ENCODE peak calls at places on chromosomes 12 and 14, in four cellular contexts. One of them, this sample, is unnamed.

GRCh38 chr12:89995870-89996269 is 287.2 kb upstream of the ATP2B1 start:
- DNase-seq in Calu3: no peak
- DNase-seq in fibroblast of lung: no peak
- DNase-seq in WTC11: no peak
- DNase-seq in this sample: no peak

GRCh38 chr12:46963977-46964376 is 115.4 kb upstream of the PCED1B start:
- DNase-seq in Calu3: no peak
- DNase-seq in fibroblast of lung: peak
- DNase-seq in WTC11: no peak
- DNase-seq in this sample: no peak

GRCh38 chr12:74541074-74541473 is 3.4 kb downstream of the ATXN7L3B start:
- DNase-seq in Calu3: no peak
- DNase-seq in fibroblast of lung: no peak
- DNase-seq in WTC11: peak
- DNase-seq in this sample: no peak

GRCh38 chr12:6038160-6038559 is 86.3 kb downstream of the VWF start:
- DNase-seq in Calu3: peak
- DNase-seq in fibroblast of lung: peak
- DNase-seq in WTC11: peak
- DNase-seq in this sample: no peak

GRCh38 chr12:27982951-27983350 is 10.4 kb upstream of the PTHLH start:
- DNase-seq in Calu3: no peak
- DNase-seq in fibroblast of lung: peak
- DNase-seq in WTC11: no peak
- DNase-seq in this sample: no peak

GRCh38 chr14:56995010-56995409 is 184.7 kb upstream of the OTX2 start:
- DNase-seq in Calu3: no peak
- DNase-seq in fibroblast of lung: no peak
- DNase-seq in WTC11: no peak
- DNase-seq in this sample: no peak

GRCh38 chr12:89370850-89371249 is 18.5 kb upstream of the DUSP6 start:
- DNase-seq in Calu3: no peak
- DNase-seq in fibroblast of lung: peak
- DNase-seq in WTC11: no peak
- DNase-seq in this sample: no peak

GRCh38 chr12:29519585-29520182 is 22.2 kb upstream of the OVCH1 start:
- DNase-seq in Calu3: peak
- DNase-seq in fibroblast of lung: peak
- DNase-seq in WTC11: no peak
- DNase-seq in this sample: no peak

GRCh38 chr12:123771261-123771660 is 9.2 kb downstream of the DNAH10 start:
- DNase-seq in Calu3: no peak
- DNase-seq in fibroblast of lung: no peak
- DNase-seq in WTC11: no peak
- DNase-seq in this sample: no peak

GRCh38 chr14:22657861-22658260 is 13.7 kb upstream of the OR6J1 start:
- DNase-seq in Calu3: no peak
- DNase-seq in fibroblast of lung: peak
- DNase-seq in WTC11: no peak
- DNase-seq in this sample: no peak

GRCh38 chr14:57390806-57391562 is 598 bp downstream of the NAA30 start:
- DNase-seq in Calu3: peak
- DNase-seq in fibroblast of lung: peak
- DNase-seq in WTC11: peak
- DNase-seq in this sample: peak

GRCh38 chr14:33617154-33617553 is 333.7 kb downstream of the EGLN3 start:
- DNase-seq in Calu3: no peak
- DNase-seq in fibroblast of lung: peak
- DNase-seq in WTC11: no peak
- DNase-seq in this sample: no peak

GRCh38 chr12:112018571-112019237 is 5.5 kb downstream of the ERP29 start:
- DNase-seq in Calu3: no peak
- DNase-seq in fibroblast of lung: peak
- DNase-seq in WTC11: no peak
- DNase-seq in this sample: no peak

DNA sequence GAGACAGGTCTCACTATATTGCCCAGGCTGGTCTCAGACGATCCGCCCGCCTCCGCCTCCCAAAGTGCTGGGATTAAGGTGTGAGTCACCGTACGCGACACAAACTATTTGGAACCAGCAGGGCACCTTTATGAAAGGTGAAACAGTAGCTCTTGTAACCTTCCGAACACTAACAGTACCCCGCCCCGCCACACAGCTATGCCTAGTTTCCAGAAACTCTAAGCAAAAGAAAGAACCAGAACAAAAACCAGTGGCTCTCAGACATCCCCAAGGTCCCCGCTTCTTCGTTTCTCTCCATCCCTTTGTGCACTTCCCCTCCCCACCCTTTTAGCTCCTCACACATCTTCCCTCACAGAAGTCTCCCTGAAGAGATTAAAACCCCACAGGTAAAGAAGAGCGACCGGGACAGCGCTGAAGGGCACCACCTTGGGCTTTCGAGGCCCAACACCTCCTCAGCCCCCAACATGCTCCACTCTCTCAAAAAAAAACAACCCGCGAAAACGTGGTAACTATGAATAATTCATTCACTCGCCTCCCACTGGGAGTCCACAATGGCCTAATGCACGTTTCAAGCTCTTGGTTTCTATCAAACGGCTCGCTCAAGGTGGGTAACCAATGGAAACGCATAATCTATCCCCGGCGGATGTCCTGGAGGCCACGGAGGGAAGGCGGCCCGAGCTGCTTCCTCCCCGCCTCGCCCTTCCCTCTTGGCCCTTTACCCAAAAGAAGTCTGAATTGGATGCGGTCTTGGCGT is 899 bp downstream of the BAG5 start:
- DNase-seq in Calu3: peak
- DNase-seq in fibroblast of lung: peak
- DNase-seq in WTC11: no peak
- DNase-seq in this sample: no peak
- TF ChIP-seq CTCF in Calu3: no peak
- TF ChIP-seq CTCF in fibroblast of lung: no peak
- TF ChIP-seq CTCF in WTC11: no peak
- TF ChIP-seq CTCF in this sample: no peak

GRCh38 chr12:64323476-64324225 is 66.9 kb downstream of the C12orf56 start:
- DNase-seq in Calu3: no peak
- DNase-seq in fibroblast of lung: no peak
- DNase-seq in WTC11: no peak
- DNase-seq in this sample: no peak

GRCh38 chr12:64320611-64321010 is 69.9 kb downstream of the C12orf56 start:
- DNase-seq in Calu3: no peak
- DNase-seq in fibroblast of lung: no peak
- DNase-seq in WTC11: no peak
- DNase-seq in this sample: no peak

GRCh38 chr12:64323006-64323405 is 67.6 kb downstream of the C12orf56 start:
- DNase-seq in Calu3: no peak
- DNase-seq in fibroblast of lung: no peak
- DNase-seq in WTC11: no peak
- DNase-seq in this sample: no peak

DNA sequence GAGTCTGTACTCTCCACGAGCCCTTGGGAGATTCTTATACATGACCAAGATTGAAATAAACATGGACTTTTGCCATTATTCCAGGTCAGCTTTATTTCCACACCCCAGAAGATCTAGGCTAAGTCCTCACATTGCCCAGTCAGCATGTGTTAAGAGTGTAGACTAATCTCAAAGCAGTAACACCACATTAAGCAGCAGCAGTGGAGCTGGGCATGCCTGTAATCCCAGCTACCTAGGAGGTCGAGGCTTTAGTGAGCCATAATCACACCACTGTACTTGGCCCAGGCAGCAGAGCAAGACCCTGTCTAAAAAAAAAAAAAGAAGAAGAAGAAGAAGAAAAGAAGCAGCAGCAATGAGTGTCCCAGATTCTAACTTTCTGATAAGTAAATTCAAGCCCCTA is 65.5 kb downstream of the C12orf56 start:
- DNase-seq in Calu3: no peak
- DNase-seq in fibroblast of lung: no peak
- DNase-seq in WTC11: no peak
- DNase-seq in this sample: no peak
- TF ChIP-seq CTCF in Calu3: no peak
- TF ChIP-seq CTCF in fibroblast of lung: no peak
- TF ChIP-seq CTCF in WTC11: no peak
- TF ChIP-seq CTCF in this sample: no peak

GRCh38 chr12:92581579-92581978 is 121.2 kb upstream of the PLEKHG7 start:
- DNase-seq in Calu3: no peak
- DNase-seq in fibroblast of lung: no peak
- DNase-seq in WTC11: no peak
- DNase-seq in this sample: no peak
- TF ChIP-seq CTCF in Calu3: no peak
- TF ChIP-seq CTCF in fibroblast of lung: no peak
- TF ChIP-seq CTCF in WTC11: no peak
- TF ChIP-seq CTCF in this sample: no peak

DNA sequence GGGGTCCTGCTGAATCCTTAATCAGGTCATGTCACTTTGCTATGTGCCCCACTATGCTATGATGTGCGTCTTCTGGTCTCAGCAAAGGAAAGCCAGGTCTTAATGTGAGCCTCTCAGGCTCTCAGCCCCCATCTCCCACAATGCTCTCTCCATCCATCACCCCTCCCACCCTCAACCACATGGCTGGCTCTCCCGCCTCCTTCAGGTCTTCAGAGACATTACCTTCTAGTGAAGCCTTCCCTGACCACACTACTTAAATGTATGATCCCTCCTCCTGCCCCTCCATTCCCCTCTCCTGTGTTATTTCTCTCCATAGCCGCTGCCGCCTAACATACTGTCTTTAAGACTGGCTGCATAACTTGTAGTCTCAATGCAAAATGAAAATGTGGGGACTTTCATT is 50.5 kb downstream of the KRT80 start:
- DNase-seq in Calu3: no peak
- DNase-seq in fibroblast of lung: no peak
- DNase-seq in WTC11: no peak
- DNase-seq in this sample: no peak
- TF ChIP-seq CTCF in Calu3: no peak
- TF ChIP-seq CTCF in fibroblast of lung: no peak
- TF ChIP-seq CTCF in WTC11: no peak
- TF ChIP-seq CTCF in this sample: no peak

DNA sequence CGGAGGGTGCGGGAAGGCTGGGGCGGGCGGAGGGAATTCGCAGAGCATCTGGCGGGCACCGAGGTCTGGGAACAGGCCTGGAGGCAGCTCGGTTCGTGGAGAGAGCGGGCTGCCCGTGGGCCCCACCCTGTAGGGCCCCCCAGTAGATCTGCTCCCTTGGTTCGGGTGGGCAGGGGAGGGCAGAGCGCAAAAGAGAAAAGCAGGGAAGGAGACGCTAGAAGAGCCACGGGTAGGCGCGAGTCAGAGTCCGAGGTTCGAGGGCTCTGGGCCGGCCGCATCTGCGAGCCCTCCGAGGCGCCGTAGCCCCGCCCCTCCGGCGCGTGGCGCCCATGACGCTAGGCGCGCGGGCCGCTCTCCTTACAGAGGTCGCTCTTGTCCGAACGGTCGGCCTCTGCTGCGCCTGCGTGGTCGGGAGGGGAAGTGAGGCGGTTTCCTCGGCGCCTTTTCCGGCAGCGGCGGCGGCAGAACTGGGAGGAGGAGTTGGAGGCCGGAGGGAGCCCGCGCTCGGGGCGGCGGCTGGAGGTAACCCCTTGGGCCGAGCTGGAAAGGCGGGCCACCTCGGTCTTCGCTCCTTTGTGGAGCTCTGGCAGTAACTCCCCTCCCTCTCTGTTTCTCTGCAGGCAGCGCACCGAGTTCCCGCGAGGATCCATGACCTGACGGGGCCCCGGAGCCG is at the start of gene ARF6:
- DNase-seq in Calu3: peak
- DNase-seq in fibroblast of lung: peak
- DNase-seq in WTC11: peak
- DNase-seq in this sample: peak
- TF ChIP-seq CTCF in Calu3: no peak
- TF ChIP-seq CTCF in fibroblast of lung: no peak
- TF ChIP-seq CTCF in WTC11: no peak
- TF ChIP-seq CTCF in this sample: peak

GRCh38 chr12:100827901-100828520 is 33.4 kb downstream of the ANO4 start:
- DNase-seq in Calu3: peak
- DNase-seq in fibroblast of lung: peak
- DNase-seq in WTC11: no peak
- DNase-seq in this sample: no peak
- TF ChIP-seq CTCF in Calu3: peak
- TF ChIP-seq CTCF in fibroblast of lung: peak
- TF ChIP-seq CTCF in WTC11: peak
- TF ChIP-seq CTCF in this sample: no peak